ENCODE peak calls at places on chromosome 5, in seven cellular contexts. L, N, T, R, P, D and O are unnamed samples.

GRCh38 chr5:171857537-171857936 is 71.9 kb downstream of the SMIM23 start:
- DNase-seq in L (no peak), N (no peak), T (no peak), R (peak; percentile 42), P (no peak), D (no peak), O (no peak)

GRCh38 chr5:135085936-135086235 is 51.9 kb upstream of the PITX1 start:
- DNase-seq in L (no peak), N (no peak), T (no peak), R (no peak), P (no peak), D (no peak), O (no peak)

GRCh38 chr5:3282841-3283240 is 312.8 kb upstream of the IRX1 start:
- DNase-seq in L (no peak), N (no peak), T (no peak), R (no peak), P (no peak), D (no peak), O (no peak)

GRCh38 chr5:16160706-16161105 is 18.9 kb downstream of the MARCHF11 start:
- DNase-seq in L (no peak), N (peak; percentile 82), T (peak; percentile 30), R (peak; percentile 86), P (peak; percentile 83), D (no peak), O (peak; percentile 66)

GRCh38 chr5:61933787-61934626 is 372.0 kb upstream of the KIF2A start:
- DNase-seq in L (no peak), N (peak; percentile 83), T (peak; percentile 5), R (peak; percentile 63), P (peak; percentile 26), D (peak; percentile 13), O (peak; percentile 85)

GRCh38 chr5:118069452-118069851 is 918.9 kb downstream of the DTWD2 start:
- DNase-seq in L (no peak), N (no peak), T (no peak), R (no peak), P (no peak), D (no peak), O (no peak)

GRCh38 chr5:95518417-95518816 is 36.4 kb downstream of the SKIC3 start:
- DNase-seq in L (no peak), N (no peak), T (no peak), R (no peak), P (no peak), D (no peak), O (no peak)

GRCh38 chr5:177154003-177154643 is 20.6 kb downstream of the NSD1 start:
- DNase-seq in L (no peak), N (no peak), T (no peak), R (no peak), P (no peak), D (no peak), O (no peak)

GRCh38 chr5:66230551-66230950 is 86.5 kb downstream of the SREK1 start:
- DNase-seq in L (no peak), N (peak; percentile 42), T (peak; percentile 0), R (no peak), P (no peak), D (no peak), O (no peak)

GRCh38 chr5:176652136-176652535 is 4.9 kb downstream of the TSPAN17 start:
- DNase-seq in L (no peak), N (no peak), T (no peak), R (no peak), P (no peak), D (no peak), O (peak; percentile 28)

GRCh38 chr5:176862330-176862995 is 36.7 kb downstream of the HK3 start:
- DNase-seq in L (no peak), N (no peak), T (no peak), R (no peak), P (no peak), D (no peak), O (no peak)

GRCh38 chr5:175728316-175728715 is 70.4 kb downstream of the HRH2 start:
- DNase-seq in L (no peak), N (no peak), T (no peak), R (peak; percentile 22), P (no peak), D (no peak), O (peak; percentile 65)

GRCh38 chr5:149583394-149583793 is 2.1 kb downstream of the ARHGEF37 start:
- DNase-seq in L (no peak), N (peak; percentile 41), T (no peak), R (no peak), P (no peak), D (peak; percentile 20), O (peak; percentile 55)

GRCh38 chr5:106860398-106861044 is 810.2 kb downstream of the EFNA5 start:
- DNase-seq in L (no peak), N (no peak), T (no peak), R (no peak), P (no peak), D (no peak), O (no peak)

GRCh38 chr5:124263680-124264491 is 482.6 kb downstream of the ZNF608 start:
- DNase-seq in L (no peak), N (peak; percentile 41), T (peak; percentile 89), R (peak; percentile 41), P (peak; percentile 18), D (no peak), O (peak; percentile 89)